ENCODE peak calls at places on chromosome 13, in four cellular contexts. D is activated CD4-positive, alpha-beta memory T cell treated with anti-CD3 and anti-CD28 coated beads, Interleukin-2, amount 10 ng/mL, durations not matched to agents 7 days and 5 days; J is AG04450; Z is breast epithelium. V is an unnamed sample.

GRCh38 chr13:113393572-113394503 is 29.9 kb upstream of the GRTP1 start:
- DNase-seq in D (peak; percentile 86), Z (no peak), J (peak; percentile 37), V (peak; percentile 77)

GRCh38 chr13:80862466-80862865 is 521.5 kb upstream of the SPRY2 start:
- DNase-seq in D (no peak), J (no peak), Z (no peak), V (no peak)

GRCh38 chr13:103812966-103813365 is 746.7 kb upstream of the SLC10A2 start:
- DNase-seq in Z (no peak), J (no peak), D (no peak), V (no peak)

GRCh38 chr13:30038884-30039283 is 188.5 kb upstream of the UBL3 start:
- DNase-seq in Z (no peak), D (no peak), J (no peak), V (no peak)

GRCh38 chr13:25114220-25114619 is 18.3 kb downstream of the PABPC3 start:
- DNase-seq in Z (peak; percentile 72), D (peak; percentile 69), J (peak; percentile 50), V (no peak)

GRCh38 chr13:88246239-88246638 is 575.1 kb downstream of the SLITRK5 start:
- DNase-seq in D (no peak), J (no peak), Z (no peak), V (no peak)

GRCh38 chr13:73000027-73000674 is 58.7 kb upstream of the KLF5 start:
- DNase-seq in J (no peak), Z (no peak), D (no peak), V (no peak)

GRCh38 chr13:29805994-29806748 is 44.2 kb downstream of the UBL3 start:
- DNase-seq in Z (no peak), D (no peak), J (no peak), V (no peak)

GRCh38 chr13:76798037-76798436 is 88.2 kb downstream of the KCTD12 start:
- DNase-seq in J (no peak), Z (no peak), D (no peak), V (no peak)

GRCh38 chr13:91119643-91120042 is 227.8 kb upstream of the MIR17HG start:
- DNase-seq in D (no peak), Z (no peak), J (no peak), V (no peak)

GRCh38 chr13:105572401-105572800 is 963.1 kb downstream of the EFNB2 start:
- DNase-seq in Z (no peak), D (no peak), J (no peak), V (no peak)

GRCh38 chr13:45229172-45229571 is 28.3 kb upstream of the KCTD4 start:
- DNase-seq in D (no peak), J (no peak), Z (no peak), V (no peak)

GRCh38 chr13:70666883-70667282 is 558.6 kb upstream of the KLHL1 start:
- DNase-seq in Z (no peak), D (no peak), J (no peak), V (no peak)

GRCh38 chr13:107275945-107276614 is 708.1 kb upstream of the ARGLU1 start:
- DNase-seq in D (no peak), J (no peak), Z (no peak), V (no peak)

GRCh38 chr13:77330009-77330471 is 3.1 kb upstream of the MYCBP2 start:
- DNase-seq in J (no peak), D (no peak), Z (no peak), V (no peak)

GRCh38 chr13:44768775-44769578 is 192.8 kb upstream of the TSC22D1 start:
- DNase-seq in D (no peak), J (no peak), Z (no peak), V (no peak)

GRCh38 chr13:37118002-37118401 is 12.5 kb upstream of the CSNK1A1L start:
- DNase-seq in Z (no peak), D (no peak), J (no peak), V (no peak)

GRCh38 chr13:40179421-40179820 is 487.0 kb downstream of the FOXO1 start:
- DNase-seq in D (no peak), Z (no peak), J (no peak), V (no peak)

GRCh38 chr13:74325106-74325505 is 190.9 kb upstream of the KLF12 start:
- DNase-seq in D (no peak), Z (no peak), J (peak; percentile 67), V (no peak)

GRCh38 chr13:42047561-42048322 is 706 bp upstream of the DGKH start:
- DNase-seq in D (peak; percentile 40), Z (peak; percentile 54), J (no peak), V (no peak)

GRCh38 chr13:112270951-112271350 is 105.2 kb upstream of the SPACA7 start:
- DNase-seq in J (no peak), D (no peak), Z (no peak), V (no peak)

GRCh38 chr13:64993514-64994164 is 2236.5 kb downstream of the PCDH9 start:
- DNase-seq in D (no peak), Z (no peak), J (no peak), V (no peak)

GRCh38 chr13:47801555-47801954 is 199.5 kb downstream of the SUCLA2 start:
- DNase-seq in J (no peak), D (no peak), Z (no peak), V (no peak)

GRCh38 chr13:99218545-99218944 is 17.9 kb downstream of the UBAC2 start:
- DNase-seq in D (no peak), J (no peak), Z (no peak), V (no peak)

GRCh38 chr13:112852392-112852791 is 116.6 kb upstream of the MCF2L start:
- DNase-seq in D (no peak), Z (no peak), J (no peak), V (no peak)

GRCh38 chr13:80036845-80037504 is 304.0 kb downstream of the SPRY2 start:
- DNase-seq in D (no peak), J (no peak), Z (no peak), V (no peak)